ENCODE peak calls at places on chromosomes 1 and 21, in seven cellular contexts. One of them, this sample, is unnamed.

GRCh38 chr1:149936076-149936991 is at the start of gene MTMR11:
- DNase-seq in mammary epithelial cell: peak
- DNase-seq in cardiac fibroblast: peak
- DNase-seq in AG10803: no peak
- DNase-seq in pancreas: no peak
- DNase-seq in dorsolateral prefrontal cortex: no peak
- DNase-seq in bronchial epithelial cell: peak
- DNase-seq in this sample: peak

GRCh38 chr1:41919764-41920397 is 1.2 kb upstream of the HIVEP3 start:
- DNase-seq in mammary epithelial cell: no peak
- DNase-seq in cardiac fibroblast: peak
- DNase-seq in AG10803: peak
- DNase-seq in pancreas: no peak
- DNase-seq in dorsolateral prefrontal cortex: peak
- DNase-seq in bronchial epithelial cell: no peak
- DNase-seq in this sample: no peak

GRCh38 chr1:226365831-226366231 is 42.1 kb downstream of the PARP1 start:
- DNase-seq in mammary epithelial cell: no peak
- DNase-seq in cardiac fibroblast: peak
- DNase-seq in AG10803: peak
- DNase-seq in pancreas: no peak
- DNase-seq in dorsolateral prefrontal cortex: no peak
- DNase-seq in bronchial epithelial cell: peak
- DNase-seq in this sample: peak

GRCh38 chr1:37666241-37666867 is 26.0 kb upstream of the CDCA8 start:
- DNase-seq in mammary epithelial cell: no peak
- DNase-seq in cardiac fibroblast: no peak
- DNase-seq in AG10803: no peak
- DNase-seq in pancreas: no peak
- DNase-seq in dorsolateral prefrontal cortex: no peak
- DNase-seq in bronchial epithelial cell: no peak
- DNase-seq in this sample: no peak

GRCh38 chr1:43327549-43328292 is 9.9 kb upstream of the MPL start:
- DNase-seq in mammary epithelial cell: no peak
- DNase-seq in cardiac fibroblast: no peak
- DNase-seq in AG10803: peak
- DNase-seq in pancreas: no peak
- DNase-seq in dorsolateral prefrontal cortex: no peak
- DNase-seq in bronchial epithelial cell: peak
- DNase-seq in this sample: peak

GRCh38 chr1:151960780-151961513 is 32.7 kb downstream of the S100A10 start:
- DNase-seq in mammary epithelial cell: no peak
- DNase-seq in cardiac fibroblast: no peak
- DNase-seq in AG10803: no peak
- DNase-seq in pancreas: no peak
- DNase-seq in dorsolateral prefrontal cortex: no peak
- DNase-seq in bronchial epithelial cell: no peak
- DNase-seq in this sample: no peak

GRCh38 chr1:44675186-44675585 is 672 bp downstream of the ARMH1 start:
- DNase-seq in mammary epithelial cell: no peak
- DNase-seq in cardiac fibroblast: no peak
- DNase-seq in AG10803: no peak
- DNase-seq in pancreas: no peak
- DNase-seq in dorsolateral prefrontal cortex: no peak
- DNase-seq in bronchial epithelial cell: no peak
- DNase-seq in this sample: no peak

GRCh38 chr1:213604477-213604876 is 383.3 kb upstream of the PROX1 start:
- DNase-seq in mammary epithelial cell: no peak
- DNase-seq in cardiac fibroblast: no peak
- DNase-seq in AG10803: no peak
- DNase-seq in pancreas: no peak
- DNase-seq in dorsolateral prefrontal cortex: no peak
- DNase-seq in bronchial epithelial cell: no peak
- DNase-seq in this sample: no peak

GRCh38 chr1:44237721-44238457 is 24.6 kb downstream of the DMAP1 start:
- DNase-seq in mammary epithelial cell: no peak
- DNase-seq in cardiac fibroblast: no peak
- DNase-seq in AG10803: peak
- DNase-seq in pancreas: no peak
- DNase-seq in dorsolateral prefrontal cortex: no peak
- DNase-seq in bronchial epithelial cell: no peak
- DNase-seq in this sample: no peak

GRCh38 chr21:19049567-19049966 is 646.0 kb upstream of the TMPRSS15 start:
- DNase-seq in mammary epithelial cell: no peak
- DNase-seq in cardiac fibroblast: no peak
- DNase-seq in AG10803: no peak
- DNase-seq in pancreas: no peak
- DNase-seq in dorsolateral prefrontal cortex: no peak
- DNase-seq in bronchial epithelial cell: no peak
- DNase-seq in this sample: no peak

GRCh38 chr1:84611796-84612195 is 37.6 kb upstream of the CTBS start:
- DNase-seq in mammary epithelial cell: peak
- DNase-seq in cardiac fibroblast: peak
- DNase-seq in AG10803: peak
- DNase-seq in pancreas: no peak
- DNase-seq in dorsolateral prefrontal cortex: no peak
- DNase-seq in bronchial epithelial cell: no peak
- DNase-seq in this sample: no peak

GRCh38 chr1:22784317-22784716 is 73.7 kb downstream of the EPHB2 start:
- DNase-seq in mammary epithelial cell: no peak
- DNase-seq in cardiac fibroblast: no peak
- DNase-seq in AG10803: no peak
- DNase-seq in pancreas: no peak
- DNase-seq in dorsolateral prefrontal cortex: no peak
- DNase-seq in bronchial epithelial cell: no peak
- DNase-seq in this sample: no peak

GRCh38 chr1:242129103-242129502 is 130.2 kb upstream of the MAP1LC3C start:
- DNase-seq in mammary epithelial cell: peak
- DNase-seq in cardiac fibroblast: no peak
- DNase-seq in AG10803: no peak
- DNase-seq in pancreas: no peak
- DNase-seq in dorsolateral prefrontal cortex: no peak
- DNase-seq in bronchial epithelial cell: peak
- DNase-seq in this sample: peak

GRCh38 chr1:96596226-96596625 is 125.4 kb upstream of the PTBP2 start:
- DNase-seq in mammary epithelial cell: peak
- DNase-seq in cardiac fibroblast: peak
- DNase-seq in AG10803: peak
- DNase-seq in pancreas: no peak
- DNase-seq in dorsolateral prefrontal cortex: no peak
- DNase-seq in bronchial epithelial cell: peak
- DNase-seq in this sample: peak

GRCh38 chr1:24654011-24654410 is 10.9 kb downstream of the SRRM1 start:
- DNase-seq in mammary epithelial cell: no peak
- DNase-seq in cardiac fibroblast: no peak
- DNase-seq in AG10803: no peak
- DNase-seq in pancreas: no peak
- DNase-seq in dorsolateral prefrontal cortex: no peak
- DNase-seq in bronchial epithelial cell: no peak
- DNase-seq in this sample: no peak

GRCh38 chr1:46466477-46467182 is 23.0 kb upstream of the DMBX1 start:
- DNase-seq in mammary epithelial cell: no peak
- DNase-seq in cardiac fibroblast: no peak
- DNase-seq in AG10803: peak
- DNase-seq in pancreas: no peak
- DNase-seq in dorsolateral prefrontal cortex: peak
- DNase-seq in bronchial epithelial cell: no peak
- DNase-seq in this sample: peak

GRCh38 chr1:6118415-6118814 is 61.7 kb downstream of the CHD5 start:
- DNase-seq in mammary epithelial cell: no peak
- DNase-seq in cardiac fibroblast: peak
- DNase-seq in AG10803: peak
- DNase-seq in pancreas: no peak
- DNase-seq in dorsolateral prefrontal cortex: no peak
- DNase-seq in bronchial epithelial cell: peak
- DNase-seq in this sample: peak

GRCh38 chr1:154726903-154727302 is 118.9 kb upstream of the ADAR start:
- DNase-seq in mammary epithelial cell: no peak
- DNase-seq in cardiac fibroblast: no peak
- DNase-seq in AG10803: no peak
- DNase-seq in pancreas: no peak
- DNase-seq in dorsolateral prefrontal cortex: no peak
- DNase-seq in bronchial epithelial cell: no peak
- DNase-seq in this sample: no peak
- TF ChIP-seq CTCF in mammary epithelial cell: no peak
- TF ChIP-seq CTCF in cardiac fibroblast: no peak
- TF ChIP-seq CTCF in AG10803: no peak
- TF ChIP-seq CTCF in pancreas: no peak
- TF ChIP-seq CTCF in dorsolateral prefrontal cortex: no peak
- TF ChIP-seq CTCF in bronchial epithelial cell: no peak
- TF ChIP-seq CTCF in this sample: no peak

GRCh38 chr1:110083453-110084225 is 13.2 kb upstream of the ALX3 start:
- DNase-seq in mammary epithelial cell: no peak
- DNase-seq in cardiac fibroblast: no peak
- DNase-seq in AG10803: no peak
- DNase-seq in pancreas: no peak
- DNase-seq in dorsolateral prefrontal cortex: no peak
- DNase-seq in bronchial epithelial cell: no peak
- DNase-seq in this sample: no peak

GRCh38 chr1:110082477-110082876 is 12.0 kb upstream of the ALX3 start:
- DNase-seq in mammary epithelial cell: no peak
- DNase-seq in cardiac fibroblast: no peak
- DNase-seq in AG10803: no peak
- DNase-seq in pancreas: no peak
- DNase-seq in dorsolateral prefrontal cortex: no peak
- DNase-seq in bronchial epithelial cell: no peak
- DNase-seq in this sample: no peak

GRCh38 chr1:110086959-110087358 is 16.5 kb upstream of the ALX3 start:
- DNase-seq in mammary epithelial cell: no peak
- DNase-seq in cardiac fibroblast: no peak
- DNase-seq in AG10803: peak
- DNase-seq in pancreas: no peak
- DNase-seq in dorsolateral prefrontal cortex: no peak
- DNase-seq in bronchial epithelial cell: no peak
- DNase-seq in this sample: no peak

GRCh38 chr1:110085666-110086065 is 15.2 kb upstream of the ALX3 start:
- DNase-seq in mammary epithelial cell: no peak
- DNase-seq in cardiac fibroblast: no peak
- DNase-seq in AG10803: no peak
- DNase-seq in pancreas: no peak
- DNase-seq in dorsolateral prefrontal cortex: no peak
- DNase-seq in bronchial epithelial cell: no peak
- DNase-seq in this sample: no peak

DNA sequence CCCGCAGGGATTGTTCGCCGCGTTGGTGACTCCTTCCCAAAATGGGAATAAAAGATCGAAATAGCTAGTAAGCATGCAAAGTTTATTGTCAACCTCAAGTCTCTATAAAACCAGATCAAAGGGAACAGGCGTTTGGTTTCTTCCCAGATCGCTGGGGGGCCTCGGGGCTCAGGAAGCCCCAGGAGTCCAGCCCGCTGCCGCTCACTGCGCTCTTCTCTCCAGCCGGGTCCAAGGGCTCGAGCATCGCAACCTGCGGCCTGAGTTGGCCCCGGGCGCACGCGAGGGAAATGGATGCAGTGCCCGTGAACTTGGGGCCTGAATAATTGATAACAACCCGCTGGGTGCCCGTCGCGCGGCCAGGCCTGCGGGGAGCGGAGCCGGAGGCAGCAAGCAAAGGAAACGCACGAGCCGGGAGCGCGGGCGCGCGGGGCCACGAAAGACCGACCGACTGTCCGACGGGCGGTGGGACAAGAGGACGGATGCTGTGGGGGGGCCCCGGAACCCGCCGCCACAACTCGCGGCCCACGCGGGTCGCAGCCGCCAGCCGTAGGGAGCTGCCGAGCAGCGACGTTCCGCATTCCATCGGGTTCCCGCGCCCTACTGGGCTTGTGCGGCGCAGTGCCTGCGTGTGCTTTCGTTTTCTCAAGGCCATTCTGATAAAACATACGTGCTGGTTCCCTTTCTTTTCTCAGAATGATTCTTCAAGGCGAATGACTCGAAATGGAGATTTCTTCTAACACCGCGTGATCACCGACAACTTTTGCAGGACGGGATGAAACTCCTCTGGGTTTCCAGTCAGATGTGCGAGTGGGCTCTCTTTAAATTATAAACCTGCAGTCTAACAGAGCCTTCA is 14.0 kb upstream of the ALX3 start:
- DNase-seq in mammary epithelial cell: no peak
- DNase-seq in cardiac fibroblast: peak
- DNase-seq in AG10803: peak
- DNase-seq in pancreas: peak
- DNase-seq in dorsolateral prefrontal cortex: no peak
- DNase-seq in bronchial epithelial cell: no peak
- DNase-seq in this sample: peak
- H3K4me3 ChIP-seq in mammary epithelial cell: no peak
- H3K4me3 ChIP-seq in cardiac fibroblast: peak
- H3K4me3 ChIP-seq in AG10803: peak
- H3K4me3 ChIP-seq in pancreas: peak
- H3K4me3 ChIP-seq in dorsolateral prefrontal cortex: peak
- H3K4me3 ChIP-seq in bronchial epithelial cell: peak
- H3K4me3 ChIP-seq in this sample: peak

DNA sequence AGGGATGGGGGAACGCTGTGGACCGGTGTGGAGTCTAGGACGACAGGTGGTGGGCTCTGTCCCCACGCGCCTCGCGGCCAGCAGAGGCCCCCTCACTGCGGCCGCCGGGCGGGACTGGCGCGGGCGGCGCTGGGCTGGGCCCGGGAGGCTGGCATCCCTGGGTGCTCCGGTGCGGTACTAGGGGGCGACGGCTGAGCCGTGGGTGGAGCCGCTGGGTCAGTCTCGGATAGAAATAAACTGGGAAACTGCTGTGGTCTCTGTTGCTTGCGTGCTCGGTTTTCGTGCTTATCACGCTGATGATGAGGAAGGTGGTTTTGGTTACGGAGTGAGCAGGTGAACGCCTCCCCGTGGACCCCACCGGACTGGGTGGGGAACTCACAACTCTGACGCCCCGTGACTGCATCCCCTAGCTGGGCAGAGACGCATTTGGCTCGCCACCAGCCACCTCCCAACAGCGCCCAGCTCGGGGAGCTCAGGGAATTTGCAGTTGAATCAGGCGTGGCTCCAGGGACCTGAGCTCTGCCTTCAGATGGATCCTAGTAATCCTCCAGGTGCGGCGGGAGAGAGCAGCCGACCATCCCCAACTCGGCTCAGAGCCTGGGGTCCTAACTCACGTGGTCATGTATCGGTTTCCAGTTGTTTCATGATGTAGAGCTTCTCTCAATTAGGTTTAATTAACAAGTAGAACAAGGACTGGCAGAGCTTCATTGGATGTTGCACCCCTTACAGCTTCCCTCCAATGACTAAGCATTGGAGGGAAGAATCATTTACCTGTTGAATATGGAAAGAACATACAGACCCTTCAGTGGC is 32.1 kb downstream of the HSD17B7 start:
- DNase-seq in mammary epithelial cell: no peak
- DNase-seq in cardiac fibroblast: no peak
- DNase-seq in AG10803: no peak
- DNase-seq in pancreas: no peak
- DNase-seq in dorsolateral prefrontal cortex: peak
- DNase-seq in bronchial epithelial cell: no peak
- DNase-seq in this sample: peak
- TF ChIP-seq CTCF in mammary epithelial cell: peak
- TF ChIP-seq CTCF in cardiac fibroblast: peak
- TF ChIP-seq CTCF in AG10803: no peak
- TF ChIP-seq CTCF in pancreas: no peak
- TF ChIP-seq CTCF in dorsolateral prefrontal cortex: no peak
- TF ChIP-seq CTCF in bronchial epithelial cell: peak
- TF ChIP-seq CTCF in this sample: peak

DNA sequence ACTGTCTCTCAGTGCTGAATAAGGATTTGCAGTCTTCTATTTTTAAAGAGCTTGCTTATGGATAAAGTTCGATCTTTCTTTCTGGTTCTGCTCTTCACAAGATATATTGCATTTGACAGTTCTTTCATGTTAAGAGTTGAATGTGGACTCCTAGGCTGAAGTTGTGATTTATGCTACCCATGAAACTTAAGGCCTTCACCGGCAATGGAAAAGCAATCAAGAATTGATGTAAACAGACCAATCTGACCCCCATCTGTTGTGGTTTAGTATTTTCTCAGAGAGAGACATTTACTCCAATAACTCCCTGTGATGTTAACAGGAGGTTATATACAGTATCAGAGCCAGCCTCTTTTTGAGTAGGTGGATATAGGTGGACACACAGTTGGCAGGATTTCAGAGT is 165.8 kb downstream of the PAPPA2 start:
- DNase-seq in mammary epithelial cell: no peak
- DNase-seq in cardiac fibroblast: no peak
- DNase-seq in AG10803: no peak
- DNase-seq in pancreas: peak
- DNase-seq in dorsolateral prefrontal cortex: no peak
- DNase-seq in bronchial epithelial cell: no peak
- DNase-seq in this sample: no peak
- H3K4me3 ChIP-seq in mammary epithelial cell: no peak
- H3K4me3 ChIP-seq in cardiac fibroblast: no peak
- H3K4me3 ChIP-seq in AG10803: no peak
- H3K4me3 ChIP-seq in pancreas: no peak
- H3K4me3 ChIP-seq in dorsolateral prefrontal cortex: no peak
- H3K4me3 ChIP-seq in bronchial epithelial cell: no peak
- H3K4me3 ChIP-seq in this sample: no peak